ENCODE peak calls at places on chromosomes 6 and 20, in nine cellular contexts. P is PC-3; F is upper lobe of right lung; U is SJSA1; D is CD8-positive, alpha-beta T cell; G is right atrium auricular region; I is transverse colon; N is substantia nigra; C is left ventricle myocardium inferior. S is an unnamed sample.

GRCh38 chr6:62716719-62717118 is 430.7 kb upstream of the KHDRBS2 start:
- DNase-seq in P (no peak), F (no peak), U (no peak), D (no peak), G (no peak), I (no peak), N (no peak), C (no peak), S (no peak)

GRCh38 chr6:27505209-27506027 is 32.5 kb upstream of the ZNF184 start:
- DNase-seq in P (peak), F (no peak), U (peak), D (peak), G (no peak), I (peak), N (no peak), C (no peak), S (no peak)

GRCh38 chr20:43722153-43722505 is 4.7 kb downstream of the GTSF1L start:
- DNase-seq in P (no peak), F (no peak), U (no peak), D (peak), G (no peak), I (no peak), N (no peak), C (no peak), S (no peak)

GRCh38 chr20:8346898-8347297 is 214.8 kb downstream of the PLCB1 start:
- DNase-seq in P (no peak), F (no peak), U (no peak), D (no peak), G (no peak), I (no peak), N (no peak), C (no peak), S (no peak)

GRCh38 chr6:119296036-119297035 is 53.2 kb downstream of the MAN1A1 start:
- DNase-seq in P (no peak), F (no peak), U (no peak), D (no peak), G (no peak), I (no peak), N (no peak), C (no peak), S (no peak)

GRCh38 chr6:136783495-136784270 is 8.6 kb downstream of the MAP3K5 start:
- DNase-seq in P (no peak), F (peak), U (no peak), D (no peak), G (no peak), I (no peak), N (peak), C (peak), S (no peak)

GRCh38 chr6:39021779-39022178 is 26.8 kb upstream of the GLP1R start:
- DNase-seq in P (no peak), F (no peak), U (no peak), D (no peak), G (no peak), I (no peak), N (no peak), C (no peak), S (no peak)

GRCh38 chr6:5684320-5684719 is 322.4 kb downstream of the NRN1 start:
- DNase-seq in P (peak), F (no peak), U (no peak), D (no peak), G (no peak), I (no peak), N (no peak), C (no peak), S (no peak)

GRCh38 chr6:138593100-138593877 is 94.0 kb upstream of the NHSL1 start:
- DNase-seq in P (peak), F (no peak), U (peak), D (no peak), G (peak), I (peak), N (peak), C (no peak), S (no peak)

GRCh38 chr6:148746363-148747144 is at the start of gene UST:
- DNase-seq in P (peak), F (peak), U (peak), D (peak), G (peak), I (peak), N (peak), C (peak), S (peak)

GRCh38 chr6:137808191-137808590 is 58.9 kb upstream of the TNFAIP3 start:
- DNase-seq in P (peak), F (no peak), U (peak), D (no peak), G (no peak), I (no peak), N (no peak), C (no peak), S (no peak)

GRCh38 chr6:52801188-52801841 is 2.3 kb downstream of the GSTA1 start:
- DNase-seq in P (no peak), F (no peak), U (no peak), D (no peak), G (no peak), I (no peak), N (no peak), C (no peak), S (no peak)

GRCh38 chr6:139336488-139336887 is 38.0 kb downstream of the CITED2 start:
- DNase-seq in P (no peak), F (no peak), U (no peak), D (no peak), G (no peak), I (peak), N (no peak), C (peak), S (no peak)

GRCh38 chr6:1757133-1757532 is 147.4 kb downstream of the FOXC1 start:
- DNase-seq in P (no peak), F (no peak), U (no peak), D (no peak), G (no peak), I (no peak), N (no peak), C (no peak), S (no peak)

GRCh38 chr6:78605909-78606446 is 261.4 kb upstream of the IRAK1BP1 start:
- DNase-seq in P (peak), F (no peak), U (peak), D (no peak), G (no peak), I (no peak), N (no peak), C (no peak), S (no peak)

GRCh38 chr6:14660767-14661166 is 543.2 kb downstream of the CD83 start:
- DNase-seq in P (no peak), F (no peak), U (no peak), D (no peak), G (no peak), I (no peak), N (no peak), C (no peak), S (no peak)

GRCh38 chr6:108113557-108114519 is 39.3 kb upstream of the OSTM1 start:
- DNase-seq in P (peak), F (no peak), U (peak), D (no peak), G (no peak), I (no peak), N (no peak), C (peak), S (no peak)

GRCh38 chr20:35287509-35288324 is 3.1 kb upstream of the EIF6 start:
- DNase-seq in P (no peak), F (no peak), U (no peak), D (no peak), G (no peak), I (no peak), N (no peak), C (no peak), S (no peak)

GRCh38 chr6:10587694-10588392 is 66.7 kb downstream of the GCNT2 start:
- DNase-seq in P (no peak), F (no peak), U (no peak), D (no peak), G (no peak), I (no peak), N (no peak), C (no peak), S (peak)

GRCh38 chr6:10584607-10585006 is 63.5 kb downstream of the GCNT2 start:
- DNase-seq in P (no peak), F (no peak), U (no peak), D (no peak), G (no peak), I (no peak), N (no peak), C (no peak), S (no peak)

GRCh38 chr6:10585232-10585887 is 64.2 kb downstream of the GCNT2 start:
- DNase-seq in P (no peak), F (no peak), U (no peak), D (no peak), G (no peak), I (no peak), N (no peak), C (no peak), S (peak)

GRCh38 chr6:10588562-10589428 is 67.6 kb downstream of the GCNT2 start:
- DNase-seq in P (no peak), F (no peak), U (no peak), D (no peak), G (no peak), I (no peak), N (no peak), C (no peak), S (peak)

GRCh38 chr6:10586302-10586701 is 65.2 kb downstream of the GCNT2 start:
- DNase-seq in P (no peak), F (no peak), U (no peak), D (no peak), G (no peak), I (no peak), N (no peak), C (no peak), S (no peak)
- H3K27ac ChIP-seq in P (no peak), F (no peak), U (no peak), D (no peak), G (peak), I (peak), N (no peak), C (peak), S (no peak)

GRCh38 chr6:26473429-26473757 is 15.6 kb downstream of the BTN2A1 start:
- DNase-seq in P (no peak), F (no peak), U (no peak), D (no peak), G (no peak), I (no peak), N (no peak), C (no peak), S (no peak)
- H3K27ac ChIP-seq in P (peak), F (peak), U (peak), D (peak), G (peak), I (peak), N (no peak), C (peak), S (peak)

GRCh38 chr6:114287461-114287860 is 55.4 kb downstream of the HS3ST5 start:
- DNase-seq in P (no peak), F (no peak), U (no peak), D (no peak), G (no peak), I (no peak), N (no peak), C (no peak), S (no peak)
- H3K27ac ChIP-seq in P (no peak), F (no peak), U (no peak), D (no peak), G (no peak), I (no peak), N (peak), C (no peak), S (no peak)

DNA sequence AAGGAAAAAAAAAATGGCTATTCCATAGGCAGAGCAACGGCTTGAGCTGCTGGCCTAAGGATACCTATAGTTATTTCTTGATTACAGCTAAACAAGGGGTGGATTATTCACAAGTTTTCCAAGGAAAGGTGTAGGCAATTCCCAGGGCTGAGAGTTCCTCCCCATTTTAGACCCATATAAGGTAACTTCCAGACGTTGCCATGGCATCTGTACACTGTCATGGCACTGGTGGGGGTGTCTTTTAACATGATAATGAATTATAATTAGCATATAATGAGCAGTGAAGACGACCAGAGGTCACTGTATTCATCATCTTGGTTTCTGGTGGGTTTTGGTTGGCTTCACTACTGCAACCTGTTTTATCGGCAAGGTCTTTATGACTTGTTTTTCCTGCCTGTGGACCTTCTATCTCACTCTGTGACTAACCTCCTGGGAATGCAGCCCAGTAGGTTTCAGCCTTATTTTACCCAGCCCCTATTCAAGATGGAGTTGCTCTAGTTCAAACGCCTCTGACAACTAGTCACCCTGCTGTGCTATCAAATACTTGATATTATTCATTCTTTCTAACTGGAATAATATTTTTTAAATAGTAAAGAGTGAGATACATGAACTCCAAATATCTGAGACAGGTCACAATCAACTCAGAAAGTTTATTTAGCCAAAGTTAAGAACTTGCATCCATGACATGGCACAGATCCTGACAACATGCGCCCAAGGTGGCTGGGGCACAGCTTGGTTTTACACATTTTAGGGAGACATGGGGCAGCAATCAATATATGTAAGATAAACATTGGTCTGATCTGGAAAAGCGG is 1.4 kb upstream of the UFL1 start:
- DNase-seq in P (peak), F (no peak), U (peak), D (no peak), G (no peak), I (peak), N (no peak), C (no peak), S (no peak)
- H3K27ac ChIP-seq in P (peak), F (no peak), U (no peak), D (no peak), G (no peak), I (peak), N (no peak), C (no peak), S (no peak)

DNA sequence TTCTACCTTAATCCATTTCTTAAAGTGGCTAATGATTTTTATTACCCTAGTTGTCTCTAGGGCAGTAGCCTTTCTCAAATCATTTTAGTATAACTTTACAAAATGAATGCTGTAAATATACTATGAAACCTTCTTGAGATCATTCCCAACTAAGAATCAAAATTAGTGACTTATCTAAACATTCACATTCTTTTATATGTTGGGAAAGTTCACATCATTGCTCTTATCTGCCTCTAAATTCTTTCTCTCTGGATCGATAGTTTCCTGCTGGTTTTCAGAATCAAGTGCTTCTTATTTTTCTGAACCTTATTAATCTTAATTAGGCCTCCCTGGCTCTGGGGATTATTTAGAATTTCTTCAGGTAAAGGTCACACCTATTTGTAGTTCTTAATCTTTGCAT is 126.8 kb downstream of the BCKDHB start:
- DNase-seq in P (no peak), F (no peak), U (no peak), D (no peak), G (no peak), I (no peak), N (no peak), C (no peak), S (no peak)
- H3K27ac ChIP-seq in P (no peak), F (no peak), U (no peak), D (no peak), G (no peak), I (no peak), N (no peak), C (no peak), S (no peak)

DNA sequence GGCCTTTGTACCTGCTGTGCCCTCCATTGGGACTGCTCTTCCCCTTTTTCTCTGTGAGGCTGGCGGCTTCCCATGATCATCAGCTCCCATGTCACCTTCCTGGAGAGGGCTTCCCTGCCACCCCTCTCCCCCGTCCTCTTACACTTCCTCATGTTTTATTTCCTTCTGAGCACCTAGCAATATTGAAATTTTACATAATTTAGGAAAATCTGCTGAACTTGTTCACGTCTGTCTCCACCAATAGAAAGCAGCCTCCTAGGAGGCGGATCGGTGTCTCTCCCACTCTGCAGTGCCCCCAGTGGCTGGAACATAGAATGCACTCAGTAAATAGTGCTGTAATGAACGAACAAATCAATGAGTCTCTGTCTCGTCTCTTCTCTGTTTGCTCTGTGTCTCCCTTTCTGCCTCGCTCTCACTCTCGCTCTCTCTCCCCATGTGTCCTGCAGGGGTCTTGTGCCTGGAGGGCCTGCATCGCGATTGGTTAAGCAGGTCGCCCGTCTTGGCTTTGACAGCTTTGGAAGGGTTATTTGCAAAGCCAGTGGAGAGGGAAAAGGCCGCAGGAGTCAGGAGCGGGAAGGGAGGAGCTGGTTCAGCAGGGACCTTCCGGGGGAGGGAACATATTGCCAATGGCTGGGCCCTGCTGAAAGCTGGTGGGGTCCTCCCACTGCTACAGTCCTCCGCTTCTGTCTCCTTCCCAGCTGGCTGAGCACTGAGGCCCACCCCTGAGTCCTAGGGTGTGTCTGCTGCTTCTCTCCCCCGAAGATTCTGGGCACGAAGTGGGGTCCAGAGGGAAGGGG is 12.1 kb upstream of the OCSTAMP start:
- DNase-seq in P (peak), F (no peak), U (peak), D (peak), G (peak), I (peak), N (peak), C (peak), S (peak)
- H3K27ac ChIP-seq in P (no peak), F (peak), U (no peak), D (no peak), G (peak), I (peak), N (peak), C (peak), S (peak)

DNA sequence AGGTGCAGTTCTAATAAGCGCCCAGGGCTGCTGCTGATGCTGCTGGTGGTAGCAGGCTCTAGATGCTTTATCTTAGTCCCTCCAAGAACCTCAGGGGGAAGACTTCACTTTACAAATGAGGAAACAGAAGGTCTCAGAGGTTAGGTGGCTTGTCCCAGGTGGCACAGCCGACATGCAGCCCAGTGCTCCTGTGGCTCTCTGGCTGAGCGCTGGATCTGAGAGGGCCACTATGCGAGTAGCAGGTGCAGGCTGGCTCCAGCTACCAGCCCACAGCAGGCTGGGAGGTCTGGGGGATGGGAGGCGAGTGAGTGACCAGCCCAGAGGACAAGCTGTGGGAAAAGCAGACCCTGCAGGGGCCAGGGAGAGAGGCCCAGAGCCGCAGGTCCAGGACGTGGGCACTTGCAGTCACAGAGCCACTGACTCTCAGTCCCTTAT is 90.9 kb downstream of the PRND start:
- DNase-seq in P (no peak), F (no peak), U (no peak), D (no peak), G (no peak), I (peak), N (peak), C (no peak), S (no peak)
- H3K27ac ChIP-seq in P (no peak), F (peak), U (no peak), D (peak), G (peak), I (peak), N (peak), C (peak), S (peak)

GRCh38 chr20:33183292-33183691 is 15.3 kb downstream of the BPIFA2 start:
- DNase-seq in P (no peak), F (no peak), U (no peak), D (no peak), G (no peak), I (no peak), N (no peak), C (no peak), S (no peak)

GRCh38 chr20:33178726-33179125 is 10.8 kb downstream of the BPIFA2 start:
- DNase-seq in P (peak), F (no peak), U (no peak), D (no peak), G (no peak), I (no peak), N (no peak), C (no peak), S (no peak)

GRCh38 chr20:33177866-33178265 is 9.9 kb downstream of the BPIFA2 start:
- DNase-seq in P (no peak), F (no peak), U (no peak), D (no peak), G (no peak), I (no peak), N (no peak), C (no peak), S (no peak)

GRCh38 chr20:33181482-33182093 is 13.6 kb downstream of the BPIFA2 start:
- DNase-seq in P (no peak), F (no peak), U (no peak), D (no peak), G (no peak), I (no peak), N (no peak), C (no peak), S (no peak)

GRCh38 chr20:33180169-33180568 is 12.2 kb downstream of the BPIFA2 start:
- DNase-seq in P (no peak), F (no peak), U (no peak), D (no peak), G (no peak), I (no peak), N (no peak), C (no peak), S (no peak)
- H3K27ac ChIP-seq in P (no peak), F (no peak), U (no peak), D (no peak), G (no peak), I (no peak), N (no peak), C (no peak), S (no peak)

S was measured in coronary artery.